ENCODE peak calls at places on chromosomes 4 and X, in five cellular contexts. E is right lobe of liver, L is left lung, Z is astrocyte of the spinal cord, S is astrocyte of the cerebellum. K is an unnamed sample.

GRCh38 chr4:160772668-160773067 is 1391.1 kb downstream of the FSTL5 start:
- DNase-seq in Z (peak), S (no peak), L (no peak), E (no peak), K (no peak)

GRCh38 chrX:119693996-119694451 is 1.1 kb upstream of the SEPTIN6 start:
- DNase-seq in L (no peak), S (no peak), Z (no peak), E (no peak), K (no peak)

GRCh38 chr4:81173213-81173612 is 41.8 kb downstream of the PRKG2 start:
- DNase-seq in S (no peak), Z (peak), E (no peak), L (no peak), K (no peak)

GRCh38 chrX:107629533-107629909 is 1.2 kb downstream of the PRPS1 start:
- DNase-seq in E (no peak), L (no peak), Z (peak), S (no peak), K (no peak)

GRCh38 chr4:47839259-47839658 is 1.4 kb upstream of the CORIN start:
- DNase-seq in E (no peak), S (no peak), L (no peak), Z (peak), K (no peak)

GRCh38 chr4:142095886-142096605 is 459.7 kb downstream of the IL15 start:
- DNase-seq in L (no peak), E (no peak), Z (peak), S (peak), K (no peak)

GRCh38 chr4:2047781-2048581 is 11.1 kb upstream of the NAT8L start:
- DNase-seq in L (peak), S (no peak), E (peak), Z (no peak), K (peak)

GRCh38 chr4:19729873-19730735 is 521.6 kb upstream of the SLIT2 start:
- DNase-seq in Z (peak), L (no peak), E (no peak), S (peak), K (no peak)

GRCh38 chr4:97774347-97774989 is 368.8 kb downstream of the STPG2 start:
- DNase-seq in Z (no peak), S (no peak), L (no peak), E (no peak), K (no peak)
- TF ChIP-seq CTCF in Z (no peak), S (no peak), L (no peak), E (no peak), K (no peak)

GRCh38 chrX:10744011-10744410 is 123.6 kb upstream of the MID1 start:
- DNase-seq in E (no peak), Z (no peak), S (no peak), L (no peak), K (no peak)
- TF ChIP-seq CTCF in E (no peak), Z (no peak), S (no peak), L (no peak), K (no peak)

DNA sequence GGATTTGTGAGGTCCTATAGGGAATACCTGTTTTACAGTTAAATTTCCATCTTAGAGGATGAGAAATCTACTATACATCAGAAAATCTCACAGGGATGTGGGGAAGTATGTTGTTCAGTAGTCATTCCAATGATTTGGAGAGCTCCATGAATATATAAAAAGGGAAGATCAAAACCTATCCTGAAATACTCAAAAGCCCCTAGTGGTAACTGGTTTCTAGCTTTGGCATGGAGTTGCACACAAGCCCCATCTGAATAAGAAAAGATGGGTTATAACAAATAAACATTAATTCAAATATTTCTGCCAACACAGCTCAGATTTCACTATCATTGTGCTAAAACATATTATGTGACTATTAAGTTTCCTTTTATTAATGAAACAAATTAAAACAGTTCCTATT is 101.6 kb downstream of the FBXO8 start:
- DNase-seq in E (no peak), S (no peak), Z (no peak), L (no peak), K (no peak)
- TF ChIP-seq CTCF in E (no peak), S (peak), Z (no peak), L (no peak), K (peak)

DNA sequence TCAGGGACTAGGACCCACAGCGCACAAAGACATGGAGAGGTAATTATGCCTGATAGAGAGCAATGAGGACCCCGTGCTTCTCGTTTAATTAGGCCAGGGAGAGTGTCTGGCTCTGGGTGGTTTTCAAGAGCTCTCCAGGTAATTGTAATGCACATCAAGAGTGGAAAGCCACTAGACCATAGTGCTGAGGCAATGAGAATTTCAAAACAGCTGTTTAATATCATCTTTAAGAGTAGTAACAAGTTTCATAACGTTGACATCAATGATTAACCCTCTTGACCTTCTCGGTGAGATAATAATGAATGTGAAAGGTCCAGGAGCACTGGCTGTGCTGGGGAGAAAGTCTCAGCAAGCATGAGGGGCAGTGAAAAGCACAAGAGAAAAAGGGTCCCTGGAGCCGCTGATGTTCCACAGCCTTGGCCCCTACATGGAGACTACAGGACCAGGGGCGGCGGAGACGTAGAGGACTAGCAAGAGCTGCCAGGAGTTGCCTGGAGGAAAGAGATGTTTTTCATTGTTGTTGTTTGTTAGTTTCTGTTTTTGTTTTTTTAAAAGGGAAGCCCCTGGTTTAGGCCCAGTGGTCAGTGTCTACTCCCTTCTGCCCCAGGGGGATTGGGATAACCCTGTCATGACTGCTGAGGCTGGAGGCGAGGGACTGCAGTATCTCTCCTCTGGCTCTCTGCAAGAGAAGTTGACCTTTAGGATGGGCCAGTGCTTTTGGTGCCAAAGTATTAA is 14.8 kb upstream of the CXCR3 start:
- DNase-seq in Z (no peak), S (no peak), E (no peak), L (no peak), K (no peak)
- TF ChIP-seq CTCF in Z (no peak), S (no peak), E (no peak), L (no peak), K (no peak)